ENCODE peak calls at places on chromosomes 3 and 15, in six cellular contexts. D is T-helper 1 cell; Q is mucosa of descending colon; Y is NCI-H345; K is stromal cell of bone marrow; I is stimulated activated CD8-positive, alpha-beta memory T cell treated with anti-CD3 and anti-CD28 coated beads, Interleukin-15, amount 100 ng/mL, for 1 hour. G is an unnamed sample.

GRCh38 chr15:66951976-66952375 is 113.4 kb upstream of the SMAD3 start:
- DNase-seq in D (no peak), Q (no peak), Y (no peak), K (no peak), I (no peak), G (no peak)

GRCh38 chr3:72245183-72245811 is 460.3 kb upstream of the PROK2 start:
- DNase-seq in D (no peak), Q (peak), Y (no peak), K (no peak), I (no peak), G (no peak)

GRCh38 chr3:150797155-150797554 is 34.2 kb upstream of the SIAH2 start:
- DNase-seq in D (no peak), Q (no peak), Y (no peak), K (no peak), I (no peak), G (no peak)

GRCh38 chr3:127037971-127038446 is 55.1 kb downstream of the PLXNA1 start:
- DNase-seq in D (no peak), Q (peak), Y (no peak), K (no peak), I (no peak), G (no peak)

GRCh38 chr15:41934843-41935242 is 37.5 kb downstream of the EHD4 start:
- DNase-seq in D (peak), Q (peak), Y (no peak), K (no peak), I (peak), G (no peak)

GRCh38 chr15:37095993-37096877 is 4.1 kb downstream of the MEIS2 start:
- DNase-seq in D (no peak), Q (no peak), Y (no peak), K (no peak), I (no peak), G (no peak)

GRCh38 chr3:120072867-120073525 is 21.3 kb downstream of the GSK3B start:
- DNase-seq in D (no peak), Q (no peak), Y (no peak), K (no peak), I (no peak), G (no peak)

GRCh38 chr3:119912220-119912619 is 130.3 kb downstream of the NR1I2 start:
- DNase-seq in D (no peak), Q (no peak), Y (no peak), K (no peak), I (no peak), G (no peak)

GRCh38 chr15:52394020-52394608 is 98.5 kb upstream of the MYO5C start:
- DNase-seq in D (no peak), Q (no peak), Y (no peak), K (no peak), I (no peak), G (no peak)

GRCh38 chr15:100525894-100526512 is 2.7 kb downstream of the CERS3 start:
- DNase-seq in D (no peak), Q (peak), Y (no peak), K (no peak), I (no peak), G (no peak)

GRCh38 chr3:177640319-177640997 is 443.2 kb upstream of the TBL1XR1 start:
- DNase-seq in D (no peak), Q (no peak), Y (peak), K (no peak), I (no peak), G (no peak)

GRCh38 chr15:61915640-61916039 is 144.6 kb downstream of the VPS13C start:
- DNase-seq in D (no peak), Q (no peak), Y (no peak), K (no peak), I (no peak), G (no peak)

GRCh38 chr3:181712505-181713299 is 977 bp downstream of the SOX2 start:
- DNase-seq in D (no peak), Q (no peak), Y (peak), K (no peak), I (no peak), G (no peak)

G was measured in memory B cell.